ENCODE peak calls at places on chromosomes 16 and 17, in ten cellular contexts. G, R, U, A, Y, D, Q, F, C and Z are unnamed samples.

GRCh38 chr16:18024566-18024965 is 312.0 kb downstream of the NPIPA8 start:
- DNase-seq in Q (no peak), G (no peak), U (no peak), F (no peak), C (no peak), A (no peak), D (no peak), Y (no peak), R (no peak), Z (no peak)

GRCh38 chr16:27686926-27687325 is 137.0 kb downstream of the KATNIP start:
- DNase-seq in D (no peak), C (no peak), A (no peak), U (no peak), R (no peak), Y (no peak), F (no peak), Q (no peak), G (no peak), Z (no peak)

GRCh38 chr16:21952040-21952792 is 945 bp upstream of the UQCRC2 start:
- DNase-seq in G (peak), Y (no peak), U (peak), A (peak), D (peak), Q (peak), R (peak), C (no peak), F (peak), Z (no peak)

GRCh38 chr17:55710410-55710809 is 12.3 kb downstream of the TMEM100 start:
- DNase-seq in Y (no peak), Q (no peak), C (no peak), F (no peak), U (no peak), A (no peak), D (no peak), R (no peak), G (no peak), Z (no peak)

GRCh38 chr16:75754126-75754525 is 27.8 kb upstream of the CPHXL start:
- DNase-seq in C (peak), G (no peak), Q (no peak), F (no peak), R (no peak), U (no peak), D (no peak), A (no peak), Y (no peak), Z (no peak)

GRCh38 chr17:1362964-1363363 is 37.1 kb downstream of the YWHAE start:
- DNase-seq in Y (no peak), Q (no peak), A (no peak), D (no peak), C (no peak), U (no peak), F (no peak), R (no peak), G (peak), Z (peak)

GRCh38 chr17:62194401-62194800 is 129.3 kb upstream of the MED13 start:
- DNase-seq in U (no peak), R (no peak), C (no peak), G (no peak), D (no peak), A (no peak), Y (no peak), F (no peak), Q (no peak), Z (no peak)

GRCh38 chr17:51481370-51481769 is 221.0 kb downstream of the UTP18 start:
- DNase-seq in C (no peak), U (no peak), R (no peak), A (no peak), Y (no peak), G (no peak), F (no peak), D (no peak), Q (no peak), Z (no peak)

GRCh38 chr16:70694088-70694487 is 8.2 kb upstream of the MTSS2 start:
- DNase-seq in G (no peak), F (no peak), Q (no peak), A (no peak), Y (no peak), R (no peak), U (no peak), D (no peak), C (peak), Z (no peak)

GRCh38 chr16:71894229-71894920 is 956 bp upstream of the IST1 start:
- DNase-seq in D (no peak), G (peak), C (no peak), A (peak), R (peak), Q (peak), F (peak), Y (no peak), U (no peak), Z (no peak)

GRCh38 chr16:22948058-22948602 is 134.2 kb downstream of the HS3ST2 start:
- DNase-seq in F (no peak), C (no peak), U (no peak), R (no peak), D (peak), G (no peak), A (no peak), Q (no peak), Y (no peak), Z (no peak)

GRCh38 chr17:57879437-57880085 is 29.7 kb upstream of the MRPS23 start:
- DNase-seq in U (no peak), D (no peak), Q (peak), C (no peak), A (no peak), G (no peak), Y (no peak), F (no peak), R (no peak), Z (no peak)

DNA sequence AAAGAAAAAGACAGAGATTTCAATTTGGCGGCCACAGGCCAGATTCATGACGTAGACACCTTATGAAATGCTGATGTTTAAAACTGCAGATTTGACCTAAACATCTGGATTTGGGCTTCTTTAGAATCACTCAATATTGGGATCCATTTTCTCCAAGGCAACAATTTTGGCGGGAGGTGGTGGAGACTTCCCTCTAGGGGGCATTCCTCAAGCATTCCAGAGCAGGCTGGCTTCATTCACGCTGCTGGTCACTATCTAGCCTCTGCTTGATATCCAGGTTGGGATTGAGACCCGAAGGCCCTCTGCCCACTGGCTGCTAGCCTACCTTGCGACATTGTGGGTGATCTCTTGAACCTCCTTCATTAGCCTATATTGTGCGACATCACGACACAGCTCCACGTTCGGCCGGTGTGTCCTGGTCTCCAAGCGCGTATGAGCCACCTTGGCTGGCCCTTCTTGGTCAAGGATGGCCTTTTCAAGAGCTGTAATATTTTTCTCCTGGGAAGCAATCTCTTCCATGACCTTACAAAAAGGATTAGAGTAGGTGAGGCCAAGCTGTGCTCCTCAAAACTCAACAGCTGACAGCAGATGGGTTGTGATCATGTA is 24.5 kb downstream of the FBXO39 start:
- DNase-seq in U (no peak), A (no peak), R (no peak), C (no peak), G (no peak), Q (no peak), D (no peak), F (no peak), Y (no peak), Z (no peak)
- TF ChIP-seq CTCF in U (peak), A (peak), R (peak), C (no peak), G (no peak), Q (peak), D (no peak), F (no peak), Y (no peak), Z (no peak)

GRCh38 chr16:11795887-11796226 is 1.2 kb downstream of the ZC3H7A start:
- DNase-seq in A (no peak), U (no peak), D (no peak), F (no peak), Y (no peak), C (no peak), R (no peak), Q (no peak), G (no peak), Z (no peak)

GRCh38 chr16:11799017-11799381 is 1.9 kb upstream of the ZC3H7A start:
- DNase-seq in C (no peak), D (no peak), A (no peak), Q (no peak), Y (no peak), R (no peak), F (no peak), G (no peak), U (no peak), Z (no peak)

GRCh38 chr16:11797957-11798299 is 870 bp upstream of the ZC3H7A start:
- DNase-seq in R (no peak), G (peak), C (no peak), Q (no peak), F (no peak), U (no peak), D (no peak), Y (no peak), A (peak), Z (no peak)

GRCh38 chr16:11796227-11797165 is 562 bp downstream of the ZC3H7A start:
- DNase-seq in Q (peak), A (peak), U (no peak), R (peak), G (peak), F (peak), C (no peak), D (peak), Y (no peak), Z (no peak)

GRCh38 chr16:11797166-11797956 is at the start of gene ZC3H7A:
- DNase-seq in R (peak), G (peak), A (peak), D (peak), U (peak), F (peak), Y (peak), Q (peak), C (peak), Z (peak)
- TF ChIP-seq CTCF in R (peak), G (peak), A (peak), D (peak), U (peak), F (peak), Y (peak), Q (peak), C (peak), Z (peak)

GRCh38 chr17:63434951-63435571 is 11.0 kb downstream of the CYB561 start:
- DNase-seq in F (no peak), Y (no peak), C (no peak), A (no peak), Q (no peak), G (no peak), U (no peak), R (peak), D (no peak), Z (no peak)
- TF ChIP-seq CTCF in F (no peak), Y (no peak), C (peak), A (peak), Q (no peak), G (no peak), U (no peak), R (no peak), D (peak), Z (peak)

GRCh38 chr17:67514998-67515397 is 137.9 kb downstream of the PITPNC1 start:
- DNase-seq in F (no peak), A (no peak), U (no peak), C (no peak), Q (no peak), Y (no peak), G (peak), R (no peak), D (peak), Z (no peak)

GRCh38 chr17:67518881-67519280 is 141.8 kb downstream of the PITPNC1 start:
- DNase-seq in U (no peak), Q (no peak), Y (no peak), F (no peak), R (no peak), D (no peak), C (no peak), G (no peak), A (no peak), Z (no peak)

GRCh38 chr17:67519801-67520251 is 142.7 kb downstream of the PITPNC1 start:
- DNase-seq in Y (no peak), C (no peak), A (no peak), F (no peak), G (no peak), U (no peak), D (no peak), Q (no peak), R (no peak), Z (no peak)

GRCh38 chr17:67515490-67516088 is 138.5 kb downstream of the PITPNC1 start:
- DNase-seq in Y (no peak), D (no peak), G (no peak), U (no peak), C (no peak), Q (no peak), A (no peak), R (no peak), F (no peak), Z (no peak)

GRCh38 chr17:67517335-67517734 is 140.3 kb downstream of the PITPNC1 start:
- DNase-seq in Q (no peak), G (no peak), A (no peak), Y (no peak), D (no peak), U (no peak), F (no peak), C (no peak), R (no peak), Z (no peak)
- TF ChIP-seq CTCF in Q (no peak), G (no peak), A (no peak), Y (no peak), D (no peak), U (no peak), F (no peak), C (no peak), R (no peak), Z (no peak)